ENCODE peak calls at places on chromosome 12, in seven cellular contexts. R, S, Q, P, F, B and N are unnamed samples. For H3K4me1, the result is how much of the 10 kb centered on the place peaks cover.

GRCh38 chr12:62860501-62861156 is 74.3 kb downstream of the PPM1H start:
- DNase-seq in S (no peak), R (no peak), Q (no peak), B (no peak), F (no peak), P (peak), N (no peak)

GRCh38 chr12:46386360-46386867 is 13.8 kb upstream of the SLC38A2 start:
- DNase-seq in B (no peak), P (no peak), Q (no peak), R (peak), F (no peak), S (no peak), N (no peak)

GRCh38 chr12:63362801-63363200 is 211.8 kb upstream of the AVPR1A start:
- DNase-seq in F (no peak), P (no peak), B (no peak), Q (no peak), S (no peak), R (no peak), N (no peak)

GRCh38 chr12:131132118-131132892 is 178.6 kb downstream of the ADGRD1 start:
- DNase-seq in P (peak), S (no peak), Q (peak), R (no peak), F (peak), B (peak), N (no peak)

GRCh38 chr12:32698285-32698684 is 19.2 kb downstream of the DNM1L start:
- DNase-seq in R (no peak), F (no peak), S (no peak), B (no peak), P (no peak), Q (no peak), N (no peak)

GRCh38 chr12:85188609-85189008 is 91.4 kb upstream of the ALX1 start:
- DNase-seq in Q (no peak), F (no peak), S (no peak), B (no peak), P (no peak), R (peak), N (no peak)

GRCh38 chr12:95601626-95602025 is 50.4 kb upstream of the USP44 start:
- DNase-seq in R (no peak), Q (no peak), F (no peak), P (no peak), S (no peak), B (no peak), N (no peak)

GRCh38 chr12:3042394-3042793 is 34.8 kb upstream of the TSPAN9 start:
- DNase-seq in Q (peak), S (no peak), F (peak), B (no peak), P (no peak), R (no peak), N (no peak)

GRCh38 chr12:48716168-48716492 is 377 bp downstream of the CCNT1 start:
- DNase-seq in F (no peak), S (no peak), R (no peak), B (no peak), P (no peak), Q (no peak), N (no peak)

GRCh38 chr12:11987906-11988305 is 82.8 kb upstream of the BCL2L14 start:
- DNase-seq in Q (no peak), R (no peak), S (no peak), B (no peak), F (no peak), P (no peak), N (no peak)

GRCh38 chr12:61043838-61044237 is 1216.4 kb upstream of the USP15 start:
- DNase-seq in F (no peak), R (no peak), B (no peak), Q (no peak), P (no peak), S (no peak), N (no peak)

GRCh38 chr12:58529897-58530296 is 390.4 kb downstream of the LRIG3 start:
- DNase-seq in S (no peak), P (no peak), B (no peak), Q (no peak), F (no peak), R (no peak), N (no peak)

GRCh38 chr12:64452559-64453329 is 824 bp downstream of the TBK1 start:
- DNase-seq in P (no peak), B (no peak), S (no peak), R (peak), Q (no peak), F (no peak), N (peak)

GRCh38 chr12:113808095-113808951 is 157.8 kb downstream of the RBM19 start:
- DNase-seq in F (no peak), B (no peak), Q (no peak), P (no peak), S (no peak), R (no peak), N (peak)

GRCh38 chr12:52211716-52212585 is 20.1 kb upstream of the KRT80 start:
- DNase-seq in F (peak), Q (no peak), B (no peak), P (no peak), S (no peak), R (no peak), N (no peak)

GRCh38 chr12:103422328-103422727 is 73.4 kb downstream of the C12orf42 start:
- DNase-seq in B (no peak), R (no peak), P (no peak), Q (no peak), F (no peak), S (no peak), N (no peak)

GRCh38 chr12:79114896-79115295 is 250.3 kb downstream of the SYT1 start:
- DNase-seq in P (no peak), S (no peak), Q (no peak), B (no peak), R (no peak), F (no peak), N (no peak)

GRCh38 chr12:72510772-72511171 is 238.6 kb downstream of the TRHDE start:
- DNase-seq in S (no peak), B (no peak), F (no peak), P (no peak), R (no peak), Q (no peak), N (no peak)

GRCh38 chr12:108603743-108604142 is 5.9 kb upstream of the TMEM119 start:
- DNase-seq in Q (no peak), B (no peak), S (no peak), P (no peak), F (no peak), R (no peak), N (no peak)

GRCh38 chr12:88952543-88952942 is 372.3 kb upstream of the KITLG start:
- DNase-seq in F (no peak), P (no peak), Q (no peak), S (no peak), R (peak), B (no peak), N (no peak)

GRCh38 chr12:64528616-64529015 is 76.7 kb downstream of the TBK1 start:
- DNase-seq in S (no peak), R (no peak), F (no peak), P (no peak), Q (no peak), B (no peak), N (no peak)

GRCh38 chr12:1576410-1577240 is 17.8 kb downstream of the FBXL14 start:
- DNase-seq in F (no peak), P (peak), Q (peak), S (no peak), B (no peak), R (no peak), N (no peak)

GRCh38 chr12:116691205-116691604 is 46.7 kb downstream of the SPRING1 start:
- DNase-seq in F (no peak), Q (no peak), B (no peak), P (no peak), R (no peak), S (no peak), N (no peak)

GRCh38 chr12:92185052-92185451 is 39.4 kb upstream of the BTG1 start:
- DNase-seq in S (peak), Q (no peak), B (no peak), F (no peak), P (no peak), R (no peak), N (no peak)
- H3K4me1 ChIP-seq in S (under half), Q (under half), B (under half), F (under half), P (under half), R (under half), N (under half)

GRCh38 chr12:68007023-68007422 is 17.8 kb downstream of the IFNG-AS1 start:
- DNase-seq in P (no peak), B (no peak), Q (no peak), R (no peak), F (no peak), S (no peak), N (no peak)
- TF ChIP-seq CTCF in P (no peak), B (no peak), Q (no peak), R (no peak), F (no peak), S (no peak), N (no peak)

GRCh38 chr12:6967548-6968100 is 2.8 kb downstream of the PHB2 start:
- DNase-seq in P (no peak), S (no peak), F (no peak), Q (no peak), B (no peak), R (no peak), N (peak)

GRCh38 chr12:6965026-6965661 is 5.3 kb downstream of the PHB2 start:
- DNase-seq in Q (peak), S (no peak), R (peak), P (peak), B (peak), F (peak), N (peak)

GRCh38 chr12:6965714-6966113 is 4.8 kb downstream of the PHB2 start:
- DNase-seq in F (no peak), Q (no peak), B (no peak), P (no peak), S (no peak), R (no peak), N (no peak)

GRCh38 chr12:6964605-6965025 is 5.8 kb downstream of the PHB2 start:
- DNase-seq in R (no peak), Q (no peak), P (no peak), B (no peak), S (no peak), F (no peak), N (no peak)

DNA sequence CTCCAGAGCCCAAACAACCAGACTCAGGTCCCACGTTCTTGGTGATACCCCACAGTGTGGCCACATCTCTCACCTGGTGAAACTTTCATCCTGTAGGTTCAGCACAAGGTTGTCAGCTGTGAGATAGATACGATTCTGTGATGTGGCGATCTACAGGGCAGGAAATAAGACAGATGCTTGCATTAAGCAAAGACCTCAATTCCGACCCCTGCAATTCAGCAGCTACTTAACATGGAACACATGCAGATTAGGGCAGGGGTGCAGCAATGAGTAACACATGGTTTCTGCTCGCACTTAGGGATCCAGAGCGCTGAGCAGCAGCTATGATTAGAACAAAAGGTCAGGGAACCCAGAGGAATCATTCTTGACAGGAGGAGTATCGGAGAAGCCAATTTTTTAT is 4.1 kb downstream of the PHB2 start:
- DNase-seq in F (no peak), P (no peak), Q (no peak), S (no peak), R (no peak), B (no peak), N (no peak)
- H3K27ac ChIP-seq in F (no peak), P (no peak), Q (no peak), S (no peak), R (no peak), B (no peak), N (no peak)

DNA sequence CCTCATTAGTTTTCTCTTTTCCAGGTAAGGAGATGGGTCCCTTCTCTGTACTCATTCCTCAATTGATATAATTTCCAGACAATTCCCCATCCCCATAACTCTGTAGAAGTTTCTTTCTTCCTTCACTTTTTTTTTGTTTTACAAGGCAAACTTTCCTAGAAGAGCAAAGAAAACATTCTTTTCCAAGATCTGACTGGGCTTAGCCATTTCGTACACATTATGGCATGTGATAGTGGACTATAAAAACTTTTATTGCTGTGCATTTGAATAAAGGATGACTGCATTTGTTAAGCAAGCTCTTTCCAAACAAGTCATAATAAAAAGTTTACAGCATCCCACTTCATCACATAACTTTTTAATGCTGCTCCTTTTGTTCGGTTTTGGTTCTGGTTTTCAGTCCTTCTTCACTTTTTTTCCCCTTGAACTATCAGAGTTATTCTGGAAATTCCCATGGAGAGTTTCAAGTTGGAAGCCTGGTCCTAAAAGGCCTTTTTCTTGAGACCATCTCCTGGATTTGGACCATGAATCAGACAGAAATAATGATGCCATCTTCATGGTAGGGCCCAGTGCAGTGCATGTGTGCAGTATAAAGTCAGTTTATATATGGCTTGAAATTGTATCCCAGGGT is 231.0 kb upstream of the HMGA2 start:
- DNase-seq in S (no peak), R (no peak), Q (no peak), F (no peak), P (no peak), B (no peak), N (no peak)
- H3K4me1 ChIP-seq in S (under half), R (under half), Q (under half), F (under half), P (under half), B (under half), N (under half)

GRCh38 chr12:122199484-122200355 is 3.8 kb upstream of the B3GNT4 start:
- DNase-seq in F (no peak), R (no peak), S (no peak), P (no peak), B (no peak), Q (no peak), N (peak)

GRCh38 chr12:122203301-122203967 is at the start of gene B3GNT4:
- DNase-seq in S (no peak), B (peak), F (peak), R (peak), Q (peak), P (peak), N (peak)

GRCh38 chr12:122202017-122202416 is 1.5 kb upstream of the B3GNT4 start:
- DNase-seq in Q (no peak), P (no peak), R (no peak), B (no peak), S (no peak), F (no peak), N (no peak)

GRCh38 chr12:122201381-122201780 is 2.1 kb upstream of the B3GNT4 start:
- DNase-seq in R (no peak), Q (no peak), F (no peak), S (no peak), B (no peak), P (no peak), N (no peak)

GRCh38 chr12:122200541-122201175 is 2.9 kb upstream of the B3GNT4 start:
- DNase-seq in B (no peak), Q (no peak), P (no peak), R (no peak), S (no peak), F (no peak), N (no peak)
- TF ChIP-seq CTCF in B (no peak), Q (no peak), P (no peak), R (no peak), S (no peak), F (no peak), N (no peak)

GRCh38 chr12:47650469-47650868 is 55.4 kb downstream of the RPAP3 start:
- DNase-seq in B (no peak), P (no peak), F (no peak), S (no peak), Q (no peak), R (no peak), N (no peak)

GRCh38 chr12:47649381-47649780 is 56.4 kb downstream of the RPAP3 start:
- DNase-seq in B (no peak), R (no peak), F (no peak), Q (no peak), P (no peak), S (no peak), N (no peak)

GRCh38 chr12:47651368-47652254 is 54.2 kb downstream of the RPAP3 start:
- DNase-seq in S (peak), P (peak), F (peak), R (peak), Q (peak), B (peak), N (peak)

GRCh38 chr12:47648056-47648579 is 57.7 kb downstream of the RPAP3 start:
- DNase-seq in Q (no peak), P (no peak), B (no peak), R (no peak), F (no peak), S (no peak), N (no peak)

GRCh38 chr12:47652491-47653234 is 53.2 kb downstream of the RPAP3 start:
- DNase-seq in P (peak), F (peak), R (no peak), S (no peak), B (no peak), Q (no peak), N (no peak)
- H3K27ac ChIP-seq in P (no peak), F (peak), R (no peak), S (no peak), B (peak), Q (no peak), N (no peak)

DNA sequence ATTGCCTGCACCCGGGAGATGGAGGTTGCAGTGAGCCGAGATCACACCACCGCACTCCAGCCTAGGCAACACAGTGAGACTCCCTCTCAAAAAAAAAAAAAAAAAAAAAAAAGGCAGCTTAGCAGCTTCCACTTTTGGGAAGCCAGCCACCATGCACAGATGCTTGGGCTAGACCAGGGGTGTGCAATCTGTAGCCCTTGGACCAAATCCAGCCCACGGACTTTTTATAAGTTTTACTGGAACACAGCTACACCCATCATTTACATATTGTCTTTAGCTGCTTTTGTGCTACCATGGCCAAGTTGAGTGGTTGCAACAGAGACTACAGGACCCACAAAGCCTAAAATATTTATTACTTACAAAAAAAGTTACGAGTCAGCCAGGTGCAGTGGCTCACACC is 6.7 kb downstream of the CIT start:
- DNase-seq in B (no peak), S (no peak), Q (no peak), P (no peak), R (no peak), F (no peak), N (no peak)
- H3K4me1 ChIP-seq in B (under half), S (under half), Q (under half), P (under half), R (under half), F (under half), N (under half)

GRCh38 chr12:53234236-53234635 is 2.2 kb upstream of the RARG start:
- DNase-seq in R (no peak), P (no peak), B (peak), F (peak), Q (peak), S (no peak), N (no peak)

GRCh38 chr12:53230971-53231858 is 794 bp downstream of the RARG start:
- DNase-seq in S (no peak), Q (no peak), F (no peak), B (peak), R (no peak), P (no peak), N (no peak)

GRCh38 chr12:53233671-53234091 is 1.7 kb upstream of the RARG start:
- DNase-seq in P (no peak), B (peak), Q (no peak), S (no peak), R (no peak), F (no peak), N (no peak)

GRCh38 chr12:53232641-53233538 is 881 bp upstream of the RARG start:
- DNase-seq in R (no peak), F (peak), S (no peak), Q (peak), B (peak), P (no peak), N (no peak)

DNA sequence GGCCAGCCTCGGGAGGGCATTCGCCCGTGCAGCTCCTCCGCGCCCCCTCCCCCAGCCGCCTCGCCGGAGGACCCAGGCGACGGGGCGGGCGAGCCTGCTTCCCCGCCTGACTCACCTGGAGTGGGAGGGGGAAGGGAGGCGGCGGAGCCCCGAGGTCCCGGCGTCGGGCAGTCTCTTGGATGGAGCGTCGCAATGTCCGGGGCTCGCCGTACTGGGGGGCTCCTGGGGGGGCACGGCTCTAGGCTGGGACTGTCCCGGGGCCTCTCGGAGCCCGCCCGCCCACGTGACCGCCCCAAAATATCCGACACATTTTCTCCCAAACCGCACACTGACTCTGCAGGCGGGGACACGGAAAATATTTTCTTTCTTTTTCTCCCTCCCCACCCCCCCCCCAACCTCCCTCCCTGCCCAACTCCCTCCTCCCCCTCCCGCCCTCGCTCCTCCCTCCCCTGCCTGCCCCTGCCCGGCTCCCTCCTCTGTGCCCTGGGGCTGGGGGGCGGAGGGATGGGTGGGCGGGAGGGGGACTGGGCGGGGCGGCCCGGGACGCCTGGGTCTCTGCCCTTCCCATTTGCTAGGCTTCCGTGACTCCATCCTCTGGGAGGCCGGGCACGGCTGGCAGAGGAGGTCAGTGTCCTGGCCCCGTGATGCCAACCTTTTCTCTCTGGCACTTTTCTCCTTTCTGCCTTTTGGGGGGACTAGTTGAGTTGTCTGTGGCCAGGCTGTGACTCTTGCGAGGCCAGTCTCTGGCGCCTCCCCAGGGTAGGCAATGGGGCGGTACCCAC is at the start of gene RARG:
- DNase-seq in P (no peak), B (peak), R (no peak), Q (peak), S (no peak), F (peak), N (peak)
- TF ChIP-seq CTCF in P (no peak), B (no peak), R (no peak), Q (no peak), S (peak), F (no peak), N (no peak)